ENCODE peak calls at places on chromosomes 11 and 22, in six cellular contexts. F, G, Y, Q, A and W are unnamed samples. For H3K9me3, the result is how much of the 10 kb centered on the place peaks cover.

GRCh38 chr22:35437038-35437437 is 37.1 kb downstream of the MCM5 start:
- DNase-seq in F (no peak), G (no peak), Y (peak), Q (peak), A (no peak), W (no peak)

GRCh38 chr11:2815762-2816496 is 69.6 kb downstream of the CDKN1C start:
- DNase-seq in F (no peak), G (peak), Y (no peak), Q (no peak), A (no peak), W (no peak)

GRCh38 chr11:74437441-74437840 is 29.9 kb downstream of the KCNE3 start:
- DNase-seq in F (no peak), G (no peak), Y (no peak), Q (no peak), A (no peak), W (no peak)

GRCh38 chr11:5369793-5370192 is 13.8 kb upstream of the OR51M1 start:
- DNase-seq in F (no peak), G (no peak), Y (peak), Q (no peak), A (no peak), W (no peak)

GRCh38 chr22:30001459-30001858 is 78.8 kb upstream of the HORMAD2 start:
- DNase-seq in F (no peak), G (no peak), Y (no peak), Q (no peak), A (no peak), W (no peak)

GRCh38 chr11:67117667-67118058 is 1.4 kb upstream of the KDM2A start:
- DNase-seq in F (peak), G (peak), Y (no peak), Q (no peak), A (no peak), W (peak)

GRCh38 chr11:129283141-129283540 is 91.0 kb upstream of the ARHGAP32 start:
- DNase-seq in F (peak), G (no peak), Y (peak), Q (peak), A (peak), W (no peak)

GRCh38 chr22:39612811-39613548 is 42.4 kb downstream of the CACNA1I start:
- DNase-seq in F (no peak), G (no peak), Y (no peak), Q (no peak), A (no peak), W (no peak)

GRCh38 chr22:33871935-33872334 is 48.3 kb downstream of the LARGE1 start:
- DNase-seq in F (no peak), G (no peak), Y (peak), Q (no peak), A (no peak), W (no peak)

GRCh38 chr11:116865696-116866095 is 28.3 kb upstream of the APOA1 start:
- DNase-seq in F (no peak), G (no peak), Y (no peak), Q (no peak), A (no peak), W (no peak)

GRCh38 chr11:89495951-89496350 is 4.8 kb upstream of the NOX4 start:
- DNase-seq in F (peak), G (no peak), Y (peak), Q (no peak), A (no peak), W (no peak)

GRCh38 chr22:49525776-49526535 is 301.7 kb downstream of the BRD1 start:
- DNase-seq in F (no peak), G (no peak), Y (no peak), Q (no peak), A (no peak), W (no peak)

GRCh38 chr22:35842519-35842913 is 124.8 kb downstream of the APOL5 start:
- DNase-seq in F (no peak), G (no peak), Y (no peak), Q (no peak), A (no peak), W (no peak)

GRCh38 chr11:73980001-73980960 is 2.4 kb downstream of the UCP2 start:
- DNase-seq in F (peak), G (peak), Y (no peak), Q (no peak), A (no peak), W (peak)

GRCh38 chr11:95700471-95700817 is 89.1 kb downstream of the FAM76B start:
- DNase-seq in F (no peak), G (no peak), Y (no peak), Q (no peak), A (no peak), W (no peak)

GRCh38 chr22:27317961-27318360 is 483.6 kb downstream of the MN1 start:
- DNase-seq in F (peak), G (no peak), Y (no peak), Q (no peak), A (no peak), W (no peak)

GRCh38 chr11:117643606-117644300 is 153.3 kb downstream of the DSCAML1 start:
- DNase-seq in F (no peak), G (no peak), Y (no peak), Q (no peak), A (no peak), W (no peak)

GRCh38 chr11:68313574-68314202 is 1.3 kb downstream of the LRP5 start:
- DNase-seq in F (peak), G (no peak), Y (peak), Q (no peak), A (no peak), W (no peak)

GRCh38 chr11:11808992-11809583 is 32.7 kb upstream of the USP47 start:
- DNase-seq in F (no peak), G (no peak), Y (no peak), Q (no peak), A (no peak), W (no peak)

GRCh38 chr11:62505112-62505783 is 41.4 kb downstream of the AHNAK start:
- DNase-seq in F (peak), G (no peak), Y (no peak), Q (no peak), A (no peak), W (no peak)

GRCh38 chr11:44564653-44565007 is 833 bp upstream of the CD82 start:
- DNase-seq in F (peak), G (peak), Y (no peak), Q (no peak), A (peak), W (no peak)

GRCh38 chr11:128302425-128303186 is 284.8 kb downstream of the ETS1 start:
- DNase-seq in F (no peak), G (no peak), Y (no peak), Q (no peak), A (no peak), W (peak)

GRCh38 chr11:104199041-104199440 is 35.1 kb upstream of the PDGFD start:
- DNase-seq in F (no peak), G (no peak), Y (no peak), Q (no peak), A (no peak), W (no peak)

GRCh38 chr11:66218846-66219620 is 49.4 kb upstream of the RAB1B start:
- DNase-seq in F (no peak), G (no peak), Y (no peak), Q (no peak), A (no peak), W (no peak)

GRCh38 chr22:38422615-38423511 is 32.1 kb downstream of the KCNJ4 start:
- DNase-seq in F (no peak), G (no peak), Y (no peak), Q (no peak), A (no peak), W (no peak)

GRCh38 chr11:131582021-131582531 is 211.7 kb downstream of the NTM start:
- DNase-seq in F (no peak), G (no peak), Y (no peak), Q (no peak), A (no peak), W (no peak)

GRCh38 chr11:105929381-105929955 is 92.6 kb downstream of the MSANTD4 start:
- DNase-seq in F (no peak), G (no peak), Y (no peak), Q (no peak), A (no peak), W (no peak)

GRCh38 chr11:114890076-114890475 is 211.7 kb downstream of the NXPE2 start:
- DNase-seq in F (no peak), G (no peak), Y (no peak), Q (no peak), A (no peak), W (no peak)

GRCh38 chr11:133660202-133660568 is 127.9 kb upstream of the OPCML start:
- DNase-seq in F (no peak), G (no peak), Y (no peak), Q (no peak), A (no peak), W (no peak)

GRCh38 chr11:69546735-69547370 is 65.4 kb downstream of the LINC01488 start:
- DNase-seq in F (no peak), G (peak), Y (no peak), Q (no peak), A (no peak), W (no peak)

GRCh38 chr22:37289156-37289735 is 6.9 kb downstream of the CYTH4 start:
- DNase-seq in F (no peak), G (no peak), Y (no peak), Q (no peak), A (no peak), W (no peak)

GRCh38 chr22:37290737-37291136 is 8.4 kb downstream of the CYTH4 start:
- DNase-seq in F (no peak), G (no peak), Y (no peak), Q (no peak), A (no peak), W (no peak)

GRCh38 chr22:37287550-37287951 is 5.2 kb downstream of the CYTH4 start:
- DNase-seq in F (no peak), G (no peak), Y (no peak), Q (no peak), A (no peak), W (no peak)

GRCh38 chr22:37285937-37286336 is 3.6 kb downstream of the CYTH4 start:
- DNase-seq in F (no peak), G (no peak), Y (no peak), Q (no peak), A (no peak), W (no peak)

GRCh38 chr22:37288521-37288920 is 6.2 kb downstream of the CYTH4 start:
- DNase-seq in F (no peak), G (no peak), Y (no peak), Q (no peak), A (no peak), W (no peak)
- TF ChIP-seq CTCF in F (no peak), G (no peak), Y (no peak), Q (no peak), A (no peak), W (no peak)

GRCh38 chr22:19349778-19350475 is 58.4 kb upstream of the CLTCL1 start:
- DNase-seq in F (no peak), G (no peak), Y (no peak), Q (no peak), A (no peak), W (no peak)

GRCh38 chr22:19346677-19347265 is 55.3 kb upstream of the CLTCL1 start:
- DNase-seq in F (no peak), G (no peak), Y (no peak), Q (no peak), A (no peak), W (no peak)

GRCh38 chr22:19343470-19343869 is 52.0 kb upstream of the CLTCL1 start:
- DNase-seq in F (no peak), G (no peak), Y (no peak), Q (no peak), A (no peak), W (no peak)

GRCh38 chr22:19341500-19341899 is 50.0 kb upstream of the CLTCL1 start:
- DNase-seq in F (no peak), G (no peak), Y (no peak), Q (no peak), A (no peak), W (no peak)

GRCh38 chr22:19344420-19344819 is 52.9 kb upstream of the CLTCL1 start:
- DNase-seq in F (no peak), G (no peak), Y (no peak), Q (no peak), A (no peak), W (no peak)
- H3K9me3 ChIP-seq in F (under half), G (under half), Y (under half), Q (under half), A (under half), W (under half)

DNA sequence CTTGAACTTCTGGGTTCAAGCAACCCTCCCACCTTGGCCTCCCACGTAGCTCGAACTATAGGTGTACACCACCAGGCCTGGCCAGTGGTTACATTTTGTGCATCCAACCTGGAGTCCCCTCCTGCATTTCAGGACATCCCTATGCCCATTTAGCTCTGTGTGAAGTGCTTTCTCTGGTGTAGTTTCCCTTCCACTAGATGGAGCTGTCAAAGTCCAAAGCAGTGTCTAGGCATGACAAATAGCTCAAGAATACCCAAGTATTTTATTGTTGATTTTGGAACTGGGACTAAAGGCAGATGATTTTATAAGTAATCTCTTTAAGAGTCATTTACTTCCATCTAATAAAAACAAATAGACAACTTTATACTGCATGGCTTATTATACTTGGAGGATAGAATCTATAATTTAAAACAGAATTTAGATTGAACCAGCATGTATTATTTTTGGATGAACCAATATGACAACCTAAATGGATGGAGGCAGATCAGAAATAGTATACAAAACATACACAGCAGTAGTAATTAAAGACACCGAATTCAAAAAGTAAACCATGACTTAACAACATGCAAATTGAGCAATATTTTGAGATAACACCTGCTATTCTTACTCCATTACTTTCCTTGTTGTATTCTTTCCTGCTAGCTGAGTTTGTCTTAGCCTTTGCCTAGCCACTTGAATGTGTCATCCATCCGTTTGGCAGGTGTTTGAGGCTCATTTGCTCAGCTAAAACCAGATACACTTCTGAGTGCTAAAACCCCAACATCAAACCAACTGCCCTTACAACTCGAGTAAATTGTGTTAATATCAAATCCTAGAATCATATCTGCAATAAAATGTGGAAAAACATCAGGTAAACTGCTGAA is 37.7 kb downstream of the EIF4ENIF1 start:
- DNase-seq in F (peak), G (no peak), Y (peak), Q (peak), A (no peak), W (no peak)
- TF ChIP-seq CTCF in F (peak), G (peak), Y (peak), Q (peak), A (peak), W (peak)

GRCh38 chr22:47247609-47248240 is 485.3 kb downstream of the TBC1D22A start:
- DNase-seq in F (no peak), G (no peak), Y (no peak), Q (no peak), A (no peak), W (no peak)
- H3K9me3 ChIP-seq in F (under half), G (under half), Y (under half), Q (under half), A (under half), W (under half)

GRCh38 chr22:37098976-37099577 is 10.4 kb downstream of the TMPRSS6 start:
- DNase-seq in F (no peak), G (no peak), Y (no peak), Q (no peak), A (no peak), W (no peak)
- TF ChIP-seq CTCF in F (no peak), G (no peak), Y (no peak), Q (peak), A (peak), W (no peak)

GRCh38 chr11:77522215-77522614 is 48.3 kb upstream of the PAK1 start:
- DNase-seq in F (no peak), G (no peak), Y (no peak), Q (no peak), A (no peak), W (no peak)
- H3K9me3 ChIP-seq in F (under half), G (under half), Y (under half), Q (under half), A (under half), W (under half)

GRCh38 chr22:22076361-22076760 is 93.8 kb upstream of the TOP3B start:
- DNase-seq in F (no peak), G (no peak), Y (no peak), Q (no peak), A (no peak), W (no peak)
- TF ChIP-seq CTCF in F (no peak), G (no peak), Y (no peak), Q (no peak), A (no peak), W (no peak)

DNA sequence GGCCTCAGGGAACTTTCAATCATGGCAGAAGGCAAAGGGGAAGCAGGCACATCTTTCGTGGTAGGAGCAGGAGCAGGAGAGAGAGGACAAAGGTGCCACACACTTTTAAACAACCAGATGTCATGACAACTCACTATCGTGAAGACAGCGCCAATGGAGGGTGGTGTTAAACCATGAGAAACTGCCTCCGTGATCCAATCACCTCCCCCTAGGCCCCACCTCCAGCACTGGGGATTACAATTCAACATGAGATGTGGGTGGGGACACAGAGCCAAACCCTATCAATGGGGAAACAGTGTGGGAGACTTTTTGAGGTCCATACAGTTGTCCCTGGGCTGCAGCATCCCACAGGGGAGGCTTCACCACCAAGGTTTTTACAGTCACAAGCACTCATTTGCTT is 41.9 kb upstream of the CFAP300 start:
- DNase-seq in F (no peak), G (no peak), Y (no peak), Q (no peak), A (no peak), W (no peak)
- H3K9me3 ChIP-seq in F (under half), G (under half), Y (under half), Q (under half), A (under half), W (under half)